ENCODE peak calls at places on chromosomes 5 and 9, in five cellular contexts. K, T, J, E and X are unnamed samples.

GRCh38 chr5:35159370-35159742 is 70.9 kb downstream of the PRLR start:
- DNase-seq in K (no peak), T (no peak), J (no peak), E (no peak), X (no peak)

GRCh38 chr9:6759114-6759977 is 1.6 kb downstream of the KDM4C start:
- DNase-seq in K (no peak), T (peak), J (peak), E (no peak), X (no peak)

GRCh38 chr5:17991775-17992174 is 357.5 kb downstream of the TAF11L14 start:
- DNase-seq in K (no peak), T (no peak), J (no peak), E (no peak), X (no peak)

GRCh38 chr5:180648658-180649296 is 623 bp downstream of the FLT4 start:
- DNase-seq in K (no peak), T (no peak), J (no peak), E (peak), X (no peak)

GRCh38 chr5:173627860-173628392 is 11.5 kb upstream of the BOD1 start:
- DNase-seq in K (no peak), T (no peak), J (no peak), E (no peak), X (no peak)

GRCh38 chr5:102611312-102611711 is 112.5 kb upstream of the SLCO6A1 start:
- DNase-seq in K (no peak), T (no peak), J (no peak), E (no peak), X (no peak)

GRCh38 chr9:25724424-25724823 is 46.2 kb upstream of the TUSC1 start:
- DNase-seq in K (no peak), T (peak), J (no peak), E (no peak), X (no peak)

GRCh38 chr9:114745108-114745848 is 60.6 kb downstream of the TNFSF15 start:
- DNase-seq in K (no peak), T (no peak), J (peak), E (no peak), X (no peak)

GRCh38 chr9:122923947-122924346 is 7.4 kb downstream of the ZBTB26 start:
- DNase-seq in K (no peak), T (no peak), J (no peak), E (no peak), X (no peak)

GRCh38 chr9:135907006-135907434 is 326 bp downstream of the CAMSAP1 start:
- DNase-seq in K (no peak), T (no peak), J (no peak), E (peak), X (no peak)

GRCh38 chr5:169139381-169140125 is 161.4 kb downstream of the SLIT3 start:
- DNase-seq in K (no peak), T (no peak), J (no peak), E (no peak), X (no peak)

GRCh38 chr5:178331491-178331981 is 98.9 kb upstream of the PHYKPL start:
- DNase-seq in K (no peak), T (no peak), J (no peak), E (no peak), X (no peak)

GRCh38 chr9:109014267-109015025 is 1.1 kb upstream of the CTNNAL1 start:
- DNase-seq in K (no peak), T (no peak), J (no peak), E (no peak), X (peak)

GRCh38 chr5:130282044-130282443 is 377.8 kb downstream of the CHSY3 start:
- DNase-seq in K (no peak), T (peak), J (no peak), E (no peak), X (no peak)

GRCh38 chr5:172954751-172955159 is 4.5 kb upstream of the RPL26L1 start:
- DNase-seq in K (no peak), T (no peak), J (no peak), E (no peak), X (peak)

GRCh38 chr5:132751444-132751843 is 4.2 kb downstream of the CCNI2 start:
- DNase-seq in K (no peak), T (no peak), J (peak), E (no peak), X (no peak)

GRCh38 chr5:34857894-34858293 is 18.9 kb downstream of the TTC23L start:
- DNase-seq in K (no peak), T (no peak), J (no peak), E (no peak), X (no peak)

GRCh38 chr9:35733109-35733541 is 659 bp downstream of the CREB3 start:
- DNase-seq in K (no peak), T (peak), J (no peak), E (no peak), X (no peak)

GRCh38 chr5:157549283-157549629 is 26.3 kb downstream of the ADAM19 start:
- DNase-seq in K (no peak), T (peak), J (no peak), E (no peak), X (no peak)